ENCODE peak calls at places on chromosomes 11 and 22, in four cellular contexts. L is CD8-positive, alpha-beta T cell; G is stomach; Y is NCI-H1417. E is an unnamed sample.

GRCh38 chr22:46066691-46067090 is 83.6 kb upstream of the PPARA start:
- DNase-seq in L (no peak), G (peak), Y (peak), E (no peak)

GRCh38 chr11:72813740-72814138 is 472 bp upstream of the ATG16L2 start:
- DNase-seq in L (no peak), G (peak), Y (peak), E (no peak)

GRCh38 chr11:109772846-109773400 is 320.3 kb upstream of the ZC3H12C start:
- DNase-seq in L (no peak), G (no peak), Y (peak), E (no peak)

GRCh38 chr11:111300569-111300968 is 2.2 kb downstream of the POU2AF3 start:
- DNase-seq in L (no peak), G (no peak), Y (no peak), E (no peak)

GRCh38 chr22:28999510-29000224 is 62.0 kb downstream of the C22orf31 start:
- DNase-seq in L (no peak), G (no peak), Y (peak), E (no peak)

GRCh38 chr22:21449531-21450319 is 17.5 kb upstream of the TMEM191C start:
- DNase-seq in L (no peak), G (peak), Y (no peak), E (peak)

GRCh38 chr11:118910309-118911112 is 15.2 kb downstream of the BCL9L start:
- DNase-seq in L (peak), G (peak), Y (peak), E (peak)

GRCh38 chr22:28017558-28017820 is 98.4 kb upstream of the PITPNB start:
- DNase-seq in L (no peak), G (no peak), Y (no peak), E (no peak)

GRCh38 chr11:61541568-61541967 is 33.0 kb downstream of the LRRC10B start:
- DNase-seq in L (no peak), G (no peak), Y (peak), E (no peak)

GRCh38 chr11:26704249-26704648 is 17.6 kb downstream of the SLC5A12 start:
- DNase-seq in L (no peak), G (no peak), Y (no peak), E (no peak)

GRCh38 chr22:32745996-32746322 is 55.5 kb upstream of the TIMP3 start:
- DNase-seq in L (no peak), G (no peak), Y (no peak), E (peak)

GRCh38 chr11:112958670-112959069 is 2.5 kb upstream of the NCAM1 start:
- DNase-seq in L (no peak), G (no peak), Y (no peak), E (no peak)

GRCh38 chr11:122727101-122727929 is 71.8 kb downstream of the UBASH3B start:
- DNase-seq in L (no peak), G (no peak), Y (no peak), E (no peak)

GRCh38 chr11:102139081-102139498 is 28.8 kb downstream of the YAP1 start:
- DNase-seq in L (no peak), G (no peak), Y (no peak), E (no peak)

GRCh38 chr11:7874061-7874460 is 57.0 kb downstream of the OR10A6 start:
- DNase-seq in L (no peak), G (no peak), Y (no peak), E (no peak)

GRCh38 chr11:35144103-35144741 is 5.3 kb downstream of the CD44 start:
- DNase-seq in L (no peak), G (peak), Y (no peak), E (no peak)

GRCh38 chr11:115760528-115760837 is 256.3 kb upstream of the CADM1 start:
- DNase-seq in L (no peak), G (no peak), Y (no peak), E (no peak)

GRCh38 chr11:46345131-46345597 is 2.1 kb upstream of the DGKZ start:
- DNase-seq in L (no peak), G (no peak), Y (peak), E (peak)

GRCh38 chr11:123381817-123382554 is 48.1 kb upstream of the GRAMD1B start:
- DNase-seq in L (no peak), G (no peak), Y (no peak), E (no peak)

GRCh38 chr11:77966338-77966737 is 28.1 kb downstream of the INTS4 start:
- DNase-seq in L (no peak), G (no peak), Y (no peak), E (no peak)

GRCh38 chr22:19943665-19944026 is 2.0 kb upstream of the TXNRD2 start:
- DNase-seq in L (no peak), G (no peak), Y (no peak), E (no peak)

GRCh38 chr11:406796-407650 is 7.8 kb downstream of the SIGIRR start:
- DNase-seq in L (peak), G (peak), Y (peak), E (peak)

GRCh38 chr11:85062626-85063025 is 564.5 kb downstream of the DLG2 start:
- DNase-seq in L (no peak), G (no peak), Y (no peak), E (no peak)

GRCh38 chr22:43343262-43343988 is at the start of gene SCUBE1:
- DNase-seq in L (peak), G (peak), Y (peak), E (no peak)

GRCh38 chr11:65558785-65559509 is 788 bp upstream of the LTBP3 start:
- DNase-seq in L (no peak), G (peak), Y (no peak), E (peak)

GRCh38 chr11:66187453-66187852 is 81.0 kb upstream of the RAB1B start:
- DNase-seq in L (no peak), G (no peak), Y (no peak), E (no peak)

GRCh38 chr11:122209619-122210377 is 93.8 kb upstream of the BLID start:
- DNase-seq in L (no peak), G (no peak), Y (no peak), E (peak)